ENCODE peak calls at places on chromosomes 11 and 22, in seven cellular contexts. L is tibial artery, R is thoracic aorta, I is cardiac muscle cell, H is ovary, T is glutamatergic neuron, N is foreskin fibroblast. M is an unnamed sample.

GRCh38 chr11:117538731-117539130 is 211.1 kb downstream of the CEP164 start:
- DNase-seq in L (no peak), R (no peak), I (peak), H (no peak), T (no peak), N (peak), M (no peak)

GRCh38 chr22:17115311-17115710 is 5.8 kb downstream of the TMEM121B start:
- DNase-seq in L (no peak), R (no peak), I (no peak), H (no peak), T (no peak), N (no peak), M (no peak)

GRCh38 chr11:44188643-44189042 is 93.2 kb downstream of the EXT2 start:
- DNase-seq in L (no peak), R (no peak), I (no peak), H (no peak), T (no peak), N (peak), M (no peak)

GRCh38 chr22:39325392-39325932 is 6.0 kb upstream of the RPL3 start:
- DNase-seq in L (no peak), R (no peak), I (no peak), H (no peak), T (no peak), N (peak), M (no peak)

GRCh38 chr11:67365756-67366384 is 7.5 kb downstream of the CLCF1 start:
- DNase-seq in L (no peak), R (no peak), I (no peak), H (peak), T (no peak), N (peak), M (no peak)

GRCh38 chr22:44936201-44936600 is 73.6 kb downstream of the PHF21B start:
- DNase-seq in L (no peak), R (no peak), I (no peak), H (no peak), T (no peak), N (no peak), M (no peak)

GRCh38 chr22:37742374-37743092 is 45.7 kb downstream of the TRIOBP start:
- DNase-seq in L (peak), R (no peak), I (no peak), H (peak), T (no peak), N (peak), M (no peak)

GRCh38 chr11:121936781-121937447 is 179.1 kb downstream of the BLID start:
- DNase-seq in L (no peak), R (no peak), I (no peak), H (no peak), T (no peak), N (peak), M (peak)

GRCh38 chr11:13135385-13136271 is 126.5 kb downstream of the RASSF10 start:
- DNase-seq in L (no peak), R (no peak), I (peak), H (no peak), T (no peak), N (peak), M (peak)

GRCh38 chr11:29629281-29629680 is 387.5 kb downstream of the KCNA4 start:
- DNase-seq in L (no peak), R (no peak), I (peak), H (no peak), T (no peak), N (no peak), M (no peak)

GRCh38 chr11:91871791-91872190 is 352.8 kb upstream of the FAT3 start:
- DNase-seq in L (no peak), R (no peak), I (no peak), H (no peak), T (no peak), N (no peak), M (no peak)

GRCh38 chr11:5631426-5631825 is 6.6 kb downstream of the TRIM34 start:
- DNase-seq in L (no peak), R (no peak), I (no peak), H (no peak), T (no peak), N (no peak), M (no peak)

GRCh38 chr11:83583953-83584352 is 297.8 kb upstream of the CCDC90B start:
- DNase-seq in L (no peak), R (no peak), I (no peak), H (no peak), T (no peak), N (peak), M (no peak)

GRCh38 chr22:37674951-37675929 is at the start of gene LGALS1:
- DNase-seq in L (peak), R (peak), I (peak), H (peak), T (peak), N (peak), M (peak)

GRCh38 chr22:28958611-28959010 is 75.2 kb downstream of the ZNRF3 start:
- DNase-seq in L (no peak), R (no peak), I (no peak), H (no peak), T (no peak), N (peak), M (no peak)

GRCh38 chr11:19674831-19675230 is 37.8 kb upstream of the NAV2 start:
- DNase-seq in L (no peak), R (no peak), I (no peak), H (no peak), T (no peak), N (no peak), M (no peak)

GRCh38 chr11:113384551-113384950 is 3.0 kb upstream of the ANKK1 start:
- DNase-seq in L (no peak), R (no peak), I (peak), H (no peak), T (no peak), N (peak), M (no peak)

GRCh38 chr22:27918351-27919221 is 470 bp downstream of the PITPNB start:
- DNase-seq in L (peak), R (peak), I (peak), H (peak), T (peak), N (peak), M (peak)

GRCh38 chr22:50376064-50376747 is 33.1 kb downstream of the PPP6R2 start:
- DNase-seq in L (no peak), R (no peak), I (no peak), H (no peak), T (no peak), N (no peak), M (no peak)

GRCh38 chr22:38504731-38505594 is 1.1 kb downstream of the DDX17 start:
- DNase-seq in L (peak), R (no peak), I (peak), H (peak), T (peak), N (peak), M (no peak)

GRCh38 chr11:107549253-107549953 is 16.1 kb downstream of the ALKBH8 start:
- DNase-seq in L (no peak), R (no peak), I (peak), H (no peak), T (no peak), N (peak), M (no peak)

GRCh38 chr11:133834399-133835257 is 10.7 kb downstream of the SPATA19 start:
- DNase-seq in L (no peak), R (no peak), I (no peak), H (no peak), T (no peak), N (no peak), M (no peak)

GRCh38 chr11:73350908-73351636 is 25.1 kb upstream of the RELT start:
- DNase-seq in L (peak), R (no peak), I (peak), H (no peak), T (peak), N (peak), M (no peak)

GRCh38 chr22:45235101-45235777 is 5.5 kb downstream of the KIAA0930 start:
- DNase-seq in L (no peak), R (no peak), I (no peak), H (no peak), T (no peak), N (peak), M (no peak)

GRCh38 chr11:77095551-77096490 is 6.8 kb upstream of the OMP start:
- DNase-seq in L (no peak), R (no peak), I (no peak), H (no peak), T (no peak), N (no peak), M (no peak)

GRCh38 chr11:67268684-67269268 is 2.5 kb downstream of the GRK2 start:
- DNase-seq in L (no peak), R (no peak), I (no peak), H (peak), T (peak), N (no peak), M (no peak)

GRCh38 chr11:110525883-110526282 is 96.1 kb downstream of the FDX1 start:
- DNase-seq in L (peak), R (no peak), I (no peak), H (no peak), T (no peak), N (peak), M (peak)

GRCh38 chr11:11229691-11230090 is 123.4 kb downstream of the CSNK2A3 start:
- DNase-seq in L (no peak), R (no peak), I (no peak), H (no peak), T (no peak), N (no peak), M (no peak)

GRCh38 chr11:11231763-11232162 is 121.3 kb downstream of the CSNK2A3 start:
- DNase-seq in L (no peak), R (no peak), I (no peak), H (no peak), T (no peak), N (no peak), M (no peak)

GRCh38 chr11:11227686-11228085 is 125.4 kb downstream of the CSNK2A3 start:
- DNase-seq in L (no peak), R (no peak), I (no peak), H (no peak), T (no peak), N (no peak), M (no peak)

GRCh38 chr11:11230802-11231562 is 122.1 kb downstream of the CSNK2A3 start:
- DNase-seq in L (no peak), R (no peak), I (peak), H (no peak), T (peak), N (no peak), M (no peak)
- TF ChIP-seq CTCF in L (no peak), R (no peak), I (peak), H (no peak), T (peak), N (peak), M (peak)

GRCh38 chr22:32204856-32205722 is at the start of gene RFPL2:
- DNase-seq in L (no peak), R (no peak), I (peak), H (no peak), T (peak), N (peak), M (peak)

GRCh38 chr22:32204211-32204855 is 540 bp downstream of the RFPL2 start:
- DNase-seq in L (no peak), R (no peak), I (peak), H (no peak), T (no peak), N (no peak), M (peak)

GRCh38 chr22:32202539-32203180 is 2.2 kb downstream of the RFPL2 start:
- DNase-seq in L (no peak), R (no peak), I (peak), H (no peak), T (peak), N (peak), M (peak)

GRCh38 chr22:32202161-32202538 is 2.7 kb downstream of the RFPL2 start:
- DNase-seq in L (no peak), R (no peak), I (no peak), H (no peak), T (no peak), N (no peak), M (peak)

GRCh38 chr22:32203181-32204105 is 1.4 kb downstream of the RFPL2 start:
- DNase-seq in L (no peak), R (no peak), I (no peak), H (no peak), T (no peak), N (no peak), M (peak)
- TF ChIP-seq CTCF in L (no peak), R (no peak), I (no peak), H (no peak), T (no peak), N (no peak), M (no peak)

DNA sequence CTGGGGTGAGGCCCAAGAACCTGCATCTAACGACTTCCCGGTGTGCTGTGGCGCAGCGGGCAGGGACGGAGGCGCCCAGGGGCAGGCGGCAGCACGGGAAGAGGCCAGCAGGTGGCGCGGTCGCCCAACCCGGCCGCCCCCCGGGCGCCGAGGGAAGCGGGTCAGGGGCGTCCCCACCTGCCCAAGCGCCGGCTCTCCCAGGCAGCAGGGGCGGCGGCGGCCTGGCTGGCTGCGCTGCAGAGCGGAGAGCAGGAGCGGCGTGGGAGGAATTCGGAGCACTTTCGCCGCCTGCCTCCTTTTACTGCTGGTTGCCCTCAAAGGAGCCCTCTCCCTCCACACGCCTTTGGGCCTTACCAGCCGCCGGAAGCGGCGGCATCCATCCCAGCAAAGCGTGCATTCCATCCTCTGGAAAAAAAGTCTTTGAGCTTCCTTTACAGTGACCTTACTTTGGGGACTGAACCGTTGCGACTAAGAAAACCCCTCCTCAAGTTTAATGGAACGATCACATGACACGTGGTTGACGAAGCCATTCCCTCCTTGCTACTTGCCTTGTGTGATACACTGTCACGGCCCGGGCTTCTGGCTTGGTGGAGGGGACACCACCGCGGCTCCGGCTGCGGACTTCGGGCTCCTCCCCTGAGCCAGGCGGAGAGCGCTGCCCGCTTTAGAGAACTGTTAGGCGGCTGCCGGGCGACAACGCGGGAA is 106.8 kb upstream of the CLMP start:
- DNase-seq in L (peak), R (no peak), I (peak), H (peak), T (peak), N (peak), M (no peak)
- TF ChIP-seq CTCF in L (peak), R (peak), I (peak), H (peak), T (peak), N (peak), M (peak)

GRCh38 chr11:47980907-47981621 is 705 bp downstream of the PTPRJ start:
- DNase-seq in L (no peak), R (no peak), I (peak), H (peak), T (peak), N (peak), M (no peak)
- TF ChIP-seq CTCF in L (no peak), R (peak), I (peak), H (no peak), T (no peak), N (no peak), M (no peak)

GRCh38 chr11:61975638-61976419 is 8.4 kb upstream of the FTH1 start:
- DNase-seq in L (no peak), R (no peak), I (no peak), H (no peak), T (no peak), N (no peak), M (no peak)

GRCh38 chr11:61972112-61972795 is 4.8 kb upstream of the FTH1 start:
- DNase-seq in L (no peak), R (no peak), I (no peak), H (peak), T (no peak), N (no peak), M (no peak)

GRCh38 chr11:61974766-61975631 is 7.6 kb upstream of the FTH1 start:
- DNase-seq in L (no peak), R (no peak), I (no peak), H (peak), T (no peak), N (no peak), M (no peak)

GRCh38 chr11:61972796-61973602 is 5.6 kb upstream of the FTH1 start:
- DNase-seq in L (peak), R (no peak), I (no peak), H (peak), T (no peak), N (peak), M (no peak)

GRCh38 chr11:61973603-61974162 is 6.2 kb upstream of the FTH1 start:
- DNase-seq in L (peak), R (no peak), I (no peak), H (peak), T (no peak), N (no peak), M (peak)
- TF ChIP-seq CTCF in L (no peak), R (no peak), I (no peak), H (no peak), T (no peak), N (no peak), M (no peak)

DNA sequence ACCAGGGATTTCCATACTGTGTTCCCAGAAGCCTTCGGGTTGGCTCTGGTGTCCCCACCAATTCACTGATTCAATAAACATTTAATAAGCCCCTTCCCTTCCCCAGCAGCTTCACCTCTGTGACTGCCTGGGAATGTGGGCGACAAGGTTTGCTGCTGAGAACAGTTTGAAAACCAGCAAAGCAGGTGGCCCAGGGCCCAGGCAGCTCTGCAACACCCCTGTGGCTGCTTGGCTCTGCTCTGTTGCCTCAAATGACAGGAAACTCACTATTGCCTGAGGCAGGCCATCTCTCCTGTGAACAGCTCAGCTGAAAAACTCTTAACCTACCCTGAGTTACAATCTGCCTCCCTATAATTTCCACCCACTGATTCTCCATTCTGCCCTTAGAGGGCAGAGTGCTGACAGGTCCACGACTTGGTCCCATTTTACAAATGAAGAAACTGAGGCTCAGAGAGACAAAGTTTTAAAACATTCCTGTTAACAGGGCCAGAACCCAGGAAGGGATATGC is 10.5 kb downstream of the ADORA2A start:
- DNase-seq in L (no peak), R (no peak), I (no peak), H (no peak), T (no peak), N (peak), M (no peak)
- TF ChIP-seq CTCF in L (no peak), R (no peak), I (peak), H (no peak), T (no peak), N (peak), M (no peak)

GRCh38 chr11:278001-278951 is at the start of gene NLRP6:
- DNase-seq in L (no peak), R (no peak), I (no peak), H (no peak), T (no peak), N (no peak), M (no peak)

GRCh38 chr11:281486-282161 is 3.4 kb downstream of the NLRP6 start:
- DNase-seq in L (no peak), R (no peak), I (no peak), H (no peak), T (no peak), N (no peak), M (no peak)

GRCh38 chr11:279040-279965 is 1.1 kb downstream of the NLRP6 start:
- DNase-seq in L (no peak), R (no peak), I (no peak), H (no peak), T (no peak), N (no peak), M (no peak)

GRCh38 chr11:280762-281485 is 2.7 kb downstream of the NLRP6 start:
- DNase-seq in L (no peak), R (no peak), I (no peak), H (no peak), T (no peak), N (peak), M (no peak)

GRCh38 chr11:279966-280761 is 2.0 kb downstream of the NLRP6 start:
- DNase-seq in L (no peak), R (no peak), I (peak), H (peak), T (no peak), N (peak), M (no peak)
- TF ChIP-seq CTCF in L (no peak), R (no peak), I (peak), H (no peak), T (no peak), N (no peak), M (no peak)

GRCh38 chr11:65498727-65498976 is 193 bp upstream of the MALAT1 start:
- DNase-seq in L (no peak), R (no peak), I (no peak), H (no peak), T (no peak), N (no peak), M (no peak)

GRCh38 chr11:65496304-65497140 is 2.3 kb upstream of the MALAT1 start:
- DNase-seq in L (peak), R (no peak), I (no peak), H (peak), T (no peak), N (peak), M (no peak)

GRCh38 chr11:65498977-65499712 is at the start of gene MALAT1:
- DNase-seq in L (peak), R (peak), I (peak), H (peak), T (peak), N (peak), M (peak)

GRCh38 chr11:65498042-65498726 is 661 bp upstream of the MALAT1 start:
- DNase-seq in L (peak), R (no peak), I (peak), H (peak), T (no peak), N (peak), M (no peak)

DNA sequence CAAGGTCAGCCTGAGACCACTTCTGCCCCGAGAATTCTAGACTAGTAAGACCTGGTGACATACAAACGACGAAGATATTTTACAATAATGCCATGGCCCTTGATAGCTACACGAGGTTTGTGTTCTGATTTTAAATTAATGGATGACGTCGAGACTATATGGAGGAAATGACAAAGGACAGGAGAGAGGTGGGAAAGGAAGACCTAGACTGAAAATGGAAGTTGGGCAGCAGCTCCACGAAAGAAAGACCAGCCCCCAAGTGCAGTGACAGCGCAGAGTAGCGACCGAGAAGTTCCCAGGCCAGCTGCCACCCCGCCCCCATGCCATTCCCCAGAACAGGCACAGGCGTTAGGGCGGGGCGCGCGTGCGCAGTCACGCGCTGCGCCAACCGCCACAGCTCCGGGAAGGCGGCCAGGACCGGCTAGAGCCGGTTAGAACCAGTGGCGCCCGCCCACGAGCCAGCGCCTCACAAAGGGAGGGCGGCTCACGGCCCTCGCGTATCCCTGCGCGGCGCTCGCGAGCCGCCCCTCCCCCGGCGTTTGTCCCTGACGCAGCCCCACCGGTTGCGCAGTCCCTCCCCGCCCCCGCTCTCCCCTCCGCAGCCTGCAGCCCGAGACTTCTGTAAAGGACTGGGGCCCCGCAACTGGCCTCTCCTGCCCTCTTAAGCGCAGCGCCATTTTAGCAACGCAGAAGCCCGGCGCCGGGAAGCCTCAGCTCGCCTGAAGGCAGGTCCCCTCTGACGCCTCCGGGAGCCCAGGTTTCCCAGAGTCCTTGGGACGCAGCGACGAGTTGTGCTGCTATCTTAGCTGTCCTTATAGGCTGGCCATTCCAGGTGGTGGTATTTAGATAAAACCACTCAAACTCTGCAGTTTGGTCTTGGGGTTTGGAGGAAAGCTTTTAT is 1.5 kb upstream of the MALAT1 start:
- DNase-seq in L (peak), R (peak), I (peak), H (peak), T (peak), N (peak), M (peak)
- TF ChIP-seq CTCF in L (no peak), R (no peak), I (peak), H (no peak), T (no peak), N (no peak), M (no peak)

GRCh38 chr11:1293619-1294015 is 15.8 kb downstream of the TOLLIP start:
- DNase-seq in L (peak), R (no peak), I (no peak), H (peak), T (peak), N (peak), M (no peak)
- TF ChIP-seq CTCF in L (no peak), R (no peak), I (peak), H (no peak), T (no peak), N (no peak), M (no peak)

M was measured in esophagus muscularis mucosa.